ENCODE peak calls at places on chromosome 5, in five cellular contexts. C is mesenchymal stem cell, X is adrenal gland, W is heart left ventricle, T is ascending aorta. G is an unnamed sample.
A peak's percentile ranks its signal among the peaks of the same experiment; 100 is the strongest.

GRCh38 chr5:12316812-12317211 is 412.6 kb upstream of the CTNND2 start:
- DNase-seq in C (no peak), X (no peak), W (no peak), T (no peak), G (no peak)

GRCh38 chr5:463952-464351 is 21.0 kb downstream of the EXOC3 start:
- DNase-seq in C (no peak), X (no peak), W (no peak), T (peak; percentile 8), G (no peak)

GRCh38 chr5:167908596-167908995 is 382.8 kb upstream of the WWC1 start:
- DNase-seq in C (peak; percentile 12), X (no peak), W (no peak), T (no peak), G (no peak)

GRCh38 chr5:168137265-168137664 is 154.2 kb upstream of the WWC1 start:
- DNase-seq in C (no peak), X (no peak), W (no peak), T (no peak), G (no peak)

GRCh38 chr5:55763736-55764420 is 26.0 kb downstream of the DDX4 start:
- DNase-seq in C (no peak), X (no peak), W (no peak), T (no peak), G (no peak)

GRCh38 chr5:180130291-180130869 is 58.8 kb upstream of the RNF130 start:
- DNase-seq in C (no peak), X (no peak), W (no peak), T (no peak), G (peak; percentile 29)

GRCh38 chr5:54547711-54548250 is 30.2 kb downstream of the SNX18 start:
- DNase-seq in C (peak; percentile 87), X (peak; percentile 78), W (peak; percentile 68), T (no peak), G (no peak)

GRCh38 chr5:90558344-90559192 is at the start of gene ADGRV1:
- DNase-seq in C (peak; percentile 45), X (peak; percentile 28), W (peak; percentile 7), T (no peak), G (peak; percentile 95)

GRCh38 chr5:109740329-109740728 is 50.6 kb downstream of the MAN2A1 start:
- DNase-seq in C (peak; percentile 36), X (no peak), W (no peak), T (no peak), G (no peak)

GRCh38 chr5:19179561-19179960 is 808.4 kb downstream of the CDH18 start:
- DNase-seq in C (no peak), X (no peak), W (no peak), T (no peak), G (no peak)

GRCh38 chr5:127899214-127899610 is 184.4 kb upstream of the SLC12A2 start:
- DNase-seq in C (no peak), X (no peak), W (no peak), T (no peak), G (no peak)

GRCh38 chr5:7420506-7421280 is 24.8 kb downstream of the ADCY2 start:
- DNase-seq in C (no peak), X (no peak), W (no peak), T (no peak), G (peak; percentile 47)

GRCh38 chr5:114412509-114413171 is 50.8 kb downstream of the KCNN2 start:
- DNase-seq in C (peak; percentile 94), X (no peak), W (no peak), T (no peak), G (no peak)

GRCh38 chr5:148912714-148913398 is 86.4 kb downstream of the ADRB2 start:
- DNase-seq in C (peak; percentile 97), X (no peak), W (no peak), T (no peak), G (peak; percentile 66)

GRCh38 chr5:123505633-123506032 is 6.3 kb upstream of the CSNK1G3 start:
- DNase-seq in C (no peak), X (no peak), W (no peak), T (no peak), G (no peak)

GRCh38 chr5:123154857-123155467 is 65.9 kb downstream of the PRDM6 start:
- DNase-seq in C (peak; percentile 7), X (no peak), W (no peak), T (no peak), G (no peak)

GRCh38 chr5:174082286-174082685 is 36.8 kb downstream of the NSG2 start:
- DNase-seq in C (no peak), X (no peak), W (no peak), T (no peak), G (no peak)

GRCh38 chr5:59640411-59640810 is 253.1 kb downstream of the PDE4D start:
- DNase-seq in C (peak; percentile 37), X (no peak), W (peak; percentile 11), T (no peak), G (no peak)

GRCh38 chr5:112492291-112492690 is 73.2 kb upstream of the EPB41L4A start:
- DNase-seq in C (peak; percentile 40), X (peak; percentile 69), W (no peak), T (no peak), G (peak; percentile 61)

GRCh38 chr5:82045526-82046267 is 73.9 kb downstream of the ATG10 start:
- DNase-seq in C (peak; percentile 8), X (no peak), W (no peak), T (no peak), G (no peak)

GRCh38 chr5:396715-397032 is 46.3 kb upstream of the EXOC3 start:
- DNase-seq in C (no peak), X (no peak), W (no peak), T (no peak), G (peak; percentile 48)

GRCh38 chr5:134561871-134562296 is 36.4 kb downstream of the JADE2 start:
- DNase-seq in C (peak; percentile 34), X (peak; percentile 94), W (peak; percentile 59), T (no peak), G (peak; percentile 88)

GRCh38 chr5:15850939-15851341 is 328.7 kb downstream of the MARCHF11 start:
- DNase-seq in C (no peak), X (no peak), W (peak; percentile 20), T (no peak), G (no peak)

GRCh38 chr5:53613036-53613435 is 52.6 kb downstream of the NDUFS4 start:
- DNase-seq in C (peak; percentile 4), X (no peak), W (no peak), T (no peak), G (no peak)

GRCh38 chr5:55633574-55634203 is 78.4 kb downstream of the SLC38A9 start:
- DNase-seq in C (peak; percentile 36), X (peak; percentile 67), W (peak; percentile 54), T (no peak), G (no peak)

GRCh38 chr5:132055441-132055807 is 5.0 kb upstream of the IL3 start:
- DNase-seq in C (no peak), X (no peak), W (no peak), T (no peak), G (no peak)

GRCh38 chr5:100901851-100902341 is 1.2 kb downstream of the ST8SIA4 start:
- DNase-seq in C (no peak), X (peak; percentile 48), W (peak; percentile 59), T (peak; percentile 8), G (peak; percentile 9)

GRCh38 chr5:100902406-100903035 is 561 bp downstream of the ST8SIA4 start:
- DNase-seq in C (peak; percentile 37), X (no peak), W (no peak), T (no peak), G (peak; percentile 17)

GRCh38 chr5:100905259-100905914 is 2.3 kb upstream of the ST8SIA4 start:
- DNase-seq in C (no peak), X (no peak), W (no peak), T (no peak), G (no peak)

GRCh38 chr5:100904259-100904822 is 1.3 kb upstream of the ST8SIA4 start:
- DNase-seq in C (no peak), X (no peak), W (peak; percentile 28), T (no peak), G (no peak)

DNA sequence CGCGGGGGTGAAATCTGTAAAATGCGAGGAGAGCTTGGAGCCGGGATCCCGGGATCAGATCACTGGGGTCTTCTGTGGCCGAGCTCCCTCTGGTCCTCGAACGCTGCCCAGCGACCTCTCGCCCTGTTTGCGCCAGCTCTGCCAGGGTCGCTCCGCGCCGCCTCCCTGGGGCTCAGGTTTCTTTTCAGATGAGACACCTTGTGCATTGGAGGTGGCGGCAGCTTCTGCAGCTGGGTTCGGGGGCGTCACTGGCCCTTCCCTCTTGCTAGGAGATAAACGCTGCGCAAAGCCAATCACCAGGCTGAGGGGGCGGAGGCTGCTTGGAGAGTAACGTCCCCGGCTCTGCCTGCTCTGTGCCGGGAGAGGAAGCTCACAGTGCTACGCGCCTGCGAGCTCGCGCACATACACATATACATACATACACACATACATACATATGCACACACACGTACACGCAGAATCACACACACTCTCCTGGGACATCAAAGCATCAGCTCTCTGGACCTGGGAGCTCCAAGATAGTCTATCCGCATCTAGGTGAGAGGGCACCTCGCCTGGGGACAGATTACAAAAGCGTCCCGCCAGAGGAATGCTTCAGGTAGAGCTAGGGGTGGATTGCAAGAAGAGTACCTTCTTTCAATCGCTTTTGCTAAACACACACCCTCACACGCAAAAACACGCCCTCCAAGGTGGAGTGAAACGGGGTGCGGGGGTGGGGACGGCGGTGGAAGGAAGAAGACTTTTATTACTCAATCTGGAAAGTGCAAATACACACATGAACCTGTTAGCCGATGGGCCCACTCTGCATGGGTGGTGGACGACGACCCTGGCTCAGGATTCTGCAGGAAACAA is at the start of gene ST8SIA4:
- DNase-seq in C (peak; percentile 75), X (peak; percentile 64), W (peak; percentile 91), T (peak; percentile 75), G (peak; percentile 76)
- H3K4me3 ChIP-seq in C (peak within 1 kb of the TSS; percentile 73), X (no peak within 1 kb of the TSS), W (peak within 1 kb of the TSS; percentile 81), T (peak within 1 kb of the TSS; percentile 37), G (peak within 1 kb of the TSS; percentile 53)

GRCh38 chr5:14440598-14441401 is 140.8 kb upstream of the OTULINL start:
- DNase-seq in C (peak; percentile 84), X (no peak), W (peak; percentile 71), T (no peak), G (no peak)

GRCh38 chr5:14438195-14438606 is 143.4 kb upstream of the OTULINL start:
- DNase-seq in C (no peak), X (no peak), W (no peak), T (no peak), G (no peak)

GRCh38 chr5:14439087-14439841 is 142.3 kb upstream of the OTULINL start:
- DNase-seq in C (no peak), X (no peak), W (no peak), T (no peak), G (no peak)

GRCh38 chr5:14436801-14437542 is 144.6 kb upstream of the OTULINL start:
- DNase-seq in C (no peak), X (no peak), W (no peak), T (no peak), G (no peak)

GRCh38 chr5:14440223-14440597 is 141.4 kb upstream of the OTULINL start:
- DNase-seq in C (no peak), X (no peak), W (no peak), T (no peak), G (no peak)
- H3K4me3 ChIP-seq in C (no peak overlapping the region), X (no peak overlapping the region), W (peak overlapping the region; percentile 55), T (no peak overlapping the region), G (no peak overlapping the region)

DNA sequence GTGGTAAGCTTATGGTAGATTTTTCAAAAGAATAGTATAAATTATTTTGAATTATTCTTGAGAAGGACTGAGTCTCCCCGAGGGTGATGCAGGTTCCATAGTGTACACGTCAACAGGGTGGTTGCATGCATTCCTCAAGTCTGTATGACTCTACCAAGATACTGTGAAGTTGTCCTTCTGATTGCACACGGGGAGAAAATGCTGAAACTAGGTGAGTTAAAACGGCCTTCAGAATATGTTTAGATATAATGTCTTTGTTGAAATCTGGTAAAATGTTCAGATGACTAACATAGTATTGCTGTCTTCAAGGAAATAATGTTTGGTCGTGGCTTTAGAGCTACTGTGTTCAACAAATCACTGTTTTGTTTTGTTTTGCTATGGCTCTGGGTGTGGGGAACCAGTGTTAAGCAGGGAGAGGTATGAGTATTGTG is 22.4 kb upstream of the TNFAIP8 start:
- DNase-seq in C (no peak), X (no peak), W (no peak), T (no peak), G (no peak)
- H3K4me3 ChIP-seq in C (no peak overlapping the region), X (no peak overlapping the region), W (peak overlapping the region; percentile 42), T (no peak overlapping the region), G (no peak overlapping the region)

GRCh38 chr5:154477382-154478223 is 424 bp downstream of the HAND1 start:
- DNase-seq in C (peak; percentile 29), X (no peak), W (no peak), T (no peak), G (peak; percentile 81)
- H3K4me3 ChIP-seq in C (no peak overlapping the region), X (no peak overlapping the region), W (peak overlapping the region; percentile 52), T (peak overlapping the region; percentile 38), G (peak overlapping the region; percentile 30)